ENCODE peak calls at places on chromosomes 12 and 14, in ten cellular contexts. U is AG08395, Z is GM12865, I is OCI-LY7, W is sciatic nerve, O is GM04504, T is occipital lobe, X is NCI-H345, P is lung, N is WERI-Rb-1. Y is an unnamed sample.

GRCh38 chr12:125184213-125184952 is 119.1 kb downstream of the AACS start:
- DNase-seq in N (peak), Z (no peak), T (no peak), X (no peak), O (no peak), P (no peak), I (no peak), U (no peak), W (no peak), Y (no peak)

GRCh38 chr14:105312973-105313372 is 1.6 kb upstream of the PACS2 start:
- DNase-seq in X (no peak), T (peak), Z (no peak), W (no peak), I (no peak), U (no peak), N (no peak), P (no peak), O (no peak), Y (no peak)

GRCh38 chr14:22607291-22607690 is 9.2 kb downstream of the ABHD4 start:
- DNase-seq in O (no peak), T (no peak), X (no peak), Z (no peak), N (no peak), P (no peak), U (no peak), W (no peak), I (no peak), Y (no peak)

GRCh38 chr14:105078294-105078693 is 13.1 kb upstream of the GPR132 start:
- DNase-seq in O (no peak), N (no peak), X (no peak), U (no peak), W (no peak), T (no peak), I (no peak), Z (no peak), P (no peak), Y (no peak)

GRCh38 chr12:124998705-124999104 is 5.3 kb downstream of the BRI3BP start:
- DNase-seq in I (no peak), P (no peak), U (no peak), N (no peak), T (no peak), Z (no peak), O (no peak), W (no peak), X (no peak), Y (no peak)

GRCh38 chr12:56257491-56258067 is 605 bp downstream of the ANKRD52 start:
- DNase-seq in N (peak), U (peak), Z (no peak), I (no peak), O (no peak), P (no peak), X (peak), W (no peak), T (no peak), Y (no peak)

GRCh38 chr12:124019115-124019514 is 46.1 kb downstream of the ZNF664 start:
- DNase-seq in O (no peak), I (no peak), T (no peak), U (no peak), X (no peak), W (no peak), Z (no peak), P (no peak), N (no peak), Y (no peak)

GRCh38 chr12:65152012-65152411 is 17.4 kb upstream of the LEMD3 start:
- DNase-seq in U (no peak), T (no peak), X (no peak), I (no peak), Z (no peak), O (no peak), N (no peak), P (no peak), W (no peak), Y (no peak)

GRCh38 chr12:22443379-22444316 is 100.7 kb downstream of the C2CD5 start:
- DNase-seq in I (peak), Z (peak), P (peak), O (peak), X (peak), W (no peak), T (peak), N (peak), U (peak), Y (peak)

GRCh38 chr12:47979166-47979565 is 15.8 kb downstream of the TMEM106C start:
- DNase-seq in O (no peak), T (no peak), Z (no peak), P (no peak), W (no peak), U (no peak), X (no peak), N (no peak), I (no peak), Y (no peak)

GRCh38 chr14:30751646-30752416 is 122.5 kb upstream of the COCH start:
- DNase-seq in T (no peak), W (no peak), P (no peak), N (peak), U (no peak), Z (peak), I (peak), O (no peak), X (no peak), Y (no peak)

GRCh38 chr12:3452348-3452747 is 38.7 kb upstream of the PRMT8 start:
- DNase-seq in U (no peak), I (no peak), Z (no peak), X (no peak), N (no peak), P (no peak), T (no peak), W (no peak), O (no peak), Y (no peak)

GRCh38 chr14:77882098-77882497 is 82.2 kb downstream of the ADCK1 start:
- DNase-seq in Z (no peak), P (no peak), W (no peak), N (no peak), I (no peak), U (peak), X (peak), T (peak), O (no peak), Y (no peak)

GRCh38 chr14:91654836-91655235 is 77.0 kb downstream of the CATSPERB start:
- DNase-seq in W (no peak), T (no peak), N (no peak), X (no peak), I (no peak), P (no peak), O (no peak), Z (no peak), U (no peak), Y (no peak)

GRCh38 chr12:100851637-100852036 is 57.1 kb downstream of the ANO4 start:
- DNase-seq in N (peak), I (no peak), Z (no peak), O (no peak), U (no peak), X (no peak), T (no peak), P (no peak), W (no peak), Y (no peak)

GRCh38 chr14:74281069-74281468 is 21.7 kb downstream of the ABCD4 start:
- DNase-seq in I (no peak), X (no peak), Z (no peak), U (no peak), P (no peak), O (no peak), W (no peak), T (peak), N (no peak), Y (no peak)

GRCh38 chr12:60494249-60494648 is 898.4 kb downstream of the SLC16A7 start:
- DNase-seq in I (no peak), P (no peak), Z (peak), N (no peak), X (peak), T (no peak), U (peak), O (peak), W (no peak), Y (no peak)

GRCh38 chr14:89327771-89328212 is 89.2 kb downstream of the FOXN3 start:
- DNase-seq in N (no peak), O (no peak), Z (no peak), W (no peak), I (no peak), X (no peak), U (peak), P (no peak), T (no peak), Y (no peak)

Y was measured in effector CD8-positive, alpha-beta T cell.